ENCODE peak calls at places on chromosomes 13 and 19, in six cellular contexts. T, C, P, I, E and G are unnamed samples.
A peak's percentile ranks its signal among the peaks of the same experiment; 100 is the strongest.

GRCh38 chr19:55594996-55595530 is 4.3 kb downstream of the FIZ1 start:
- DNase-seq in E (no peak), P (no peak), I (no peak), C (no peak), T (no peak), G (no peak)

GRCh38 chr13:48437381-48437780 is 24.5 kb upstream of the LPAR6 start:
- DNase-seq in I (no peak), C (no peak), E (peak; percentile 64), T (no peak), P (no peak), G (peak; percentile 16)

GRCh38 chr19:49553451-49554271 is 25.9 kb downstream of the RCN3 start:
- DNase-seq in I (peak; percentile 84), C (no peak), T (no peak), P (no peak), E (peak; percentile 8), G (no peak)

GRCh38 chr13:42969558-42970172 is 22.4 kb downstream of the EPSTI1 start:
- DNase-seq in C (peak; percentile 70), E (no peak), T (peak; percentile 81), P (no peak), I (peak; percentile 91), G (peak; percentile 83)

GRCh38 chr19:45444318-45445041 is 20.8 kb upstream of the ERCC1 start:
- DNase-seq in C (peak; percentile 83), T (peak; percentile 95), E (no peak), I (peak; percentile 99), P (peak; percentile 72), G (peak; percentile 48)

GRCh38 chr19:49631279-49631588 is 8.7 kb downstream of the RRAS start:
- DNase-seq in P (no peak), E (no peak), C (no peak), I (no peak), T (no peak), G (no peak)

GRCh38 chr19:13963603-13964105 is 11.3 kb downstream of the DCAF15 start:
- DNase-seq in C (no peak), E (no peak), I (no peak), P (no peak), T (no peak), G (no peak)

GRCh38 chr19:48638831-48639381 is 1.7 kb upstream of the DBP start:
- DNase-seq in E (no peak), P (no peak), I (peak; percentile 45), C (no peak), T (no peak), G (no peak)

GRCh38 chr19:1906985-1907562 is 1.9 kb downstream of the ADAT3 start:
- DNase-seq in E (no peak), P (no peak), I (no peak), T (no peak), C (no peak), G (no peak)

GRCh38 chr13:39415403-39415802 is 187.6 kb downstream of the LHFPL6 start:
- DNase-seq in E (no peak), I (peak; percentile 52), T (no peak), P (no peak), C (peak; percentile 34), G (peak; percentile 83)

GRCh38 chr19:49642488-49643035 is 553 bp downstream of the SCAF1 start:
- DNase-seq in P (no peak), C (no peak), E (no peak), T (no peak), I (no peak), G (peak; percentile 37)

GRCh38 chr19:56566904-56567273 is 379 bp upstream of the ZNF470 start:
- DNase-seq in E (no peak), T (peak; percentile 42), P (peak; percentile 33), I (no peak), C (peak; percentile 38), G (peak; percentile 57)

GRCh38 chr13:41696163-41697003 is 239.0 kb downstream of the RGCC start:
- DNase-seq in C (peak; percentile 81), P (no peak), I (peak; percentile 81), E (peak; percentile 66), T (no peak), G (peak; percentile 52)

GRCh38 chr13:98954313-98954712 is 23.6 kb downstream of the DOCK9 start:
- DNase-seq in T (no peak), I (no peak), E (peak; percentile 48), C (no peak), P (no peak), G (no peak)

GRCh38 chr13:73765651-73766384 is 368.4 kb downstream of the KLF12 start:
- DNase-seq in P (no peak), T (peak; percentile 73), I (peak; percentile 42), C (peak; percentile 74), E (peak; percentile 87), G (peak; percentile 98)

GRCh38 chr19:52659013-52659412 is 20.9 kb upstream of the ZNF83 start:
- DNase-seq in I (no peak), T (no peak), C (no peak), E (no peak), P (no peak), G (no peak)

GRCh38 chr19:46841458-46842083 is 9.1 kb downstream of the AP2S1 start:
- DNase-seq in E (no peak), T (no peak), P (no peak), I (no peak), C (peak; percentile 55), G (peak; percentile 49)

GRCh38 chr19:17352608-17353280 is 15.4 kb downstream of the GTPBP3 start:
- DNase-seq in C (no peak), I (no peak), P (no peak), E (no peak), T (no peak), G (no peak)

GRCh38 chr19:6723108-6723618 is 2.7 kb upstream of the C3 start:
- DNase-seq in T (no peak), I (no peak), P (no peak), E (no peak), C (no peak), G (peak; percentile 34)

GRCh38 chr13:48236528-48237353 is 3.7 kb downstream of the ITM2B start:
- DNase-seq in I (no peak), E (no peak), C (no peak), T (no peak), P (no peak), G (peak; percentile 6)

GRCh38 chr19:39949026-39949747 is 14.8 kb upstream of the FCGBP start:
- DNase-seq in C (no peak), T (no peak), I (no peak), P (no peak), E (no peak), G (no peak)

GRCh38 chr13:51148952-51149573 is 38.0 kb upstream of the C13orf42 start:
- DNase-seq in T (no peak), C (peak; percentile 50), I (peak; percentile 59), P (no peak), E (peak; percentile 57), G (peak; percentile 90)

GRCh38 chr19:21314676-21315075 is 14.5 kb downstream of the ZNF708 start:
- DNase-seq in C (no peak), P (no peak), E (no peak), T (no peak), I (no peak), G (no peak)

GRCh38 chr19:3627351-3627723 is 747 bp upstream of the CACTIN start:
- DNase-seq in T (no peak), I (no peak), C (no peak), P (no peak), E (no peak), G (no peak)

GRCh38 chr13:107867701-107868661 is 347.4 kb downstream of the LIG4 start:
- DNase-seq in T (no peak), P (no peak), C (no peak), E (no peak), I (no peak), G (peak; percentile 75)

GRCh38 chr19:50658438-50659317 is 9.4 kb downstream of the C19orf81 start:
- DNase-seq in C (no peak), P (no peak), I (no peak), T (peak; percentile 60), E (no peak), G (peak; percentile 95)

GRCh38 chr19:1884291-1884718 is 991 bp downstream of the ABHD17A start:
- DNase-seq in P (no peak), C (no peak), I (no peak), E (no peak), T (no peak), G (no peak)

GRCh38 chr13:30998548-30999140 is 66.2 kb downstream of the TEX26 start:
- DNase-seq in E (peak; percentile 38), I (peak; percentile 21), P (no peak), C (no peak), T (no peak), G (no peak)

GRCh38 chr13:49733181-49733951 is 42.1 kb upstream of the EBPL start:
- DNase-seq in I (peak; percentile 16), P (no peak), C (no peak), E (no peak), T (no peak), G (no peak)

GRCh38 chr13:84607614-84608013 is 725.3 kb upstream of the SLITRK1 start:
- DNase-seq in C (no peak), T (no peak), E (peak; percentile 84), I (no peak), P (peak; percentile 22), G (no peak)

GRCh38 chr13:82800391-82800790 is 1081.9 kb downstream of the SLITRK1 start:
- DNase-seq in P (no peak), E (peak; percentile 18), I (no peak), C (no peak), T (no peak), G (no peak)

GRCh38 chr13:83618966-83619365 is 263.3 kb downstream of the SLITRK1 start:
- DNase-seq in P (no peak), I (no peak), E (peak; percentile 12), T (no peak), C (no peak), G (no peak)

GRCh38 chr19:18737954-18738351 is 53.2 kb downstream of the COMP start:
- DNase-seq in C (no peak), T (no peak), I (peak; percentile 62), E (no peak), P (no peak), G (no peak)

GRCh38 chr19:38685666-38686529 is 38.4 kb downstream of the ACTN4 start:
- DNase-seq in E (peak; percentile 53), P (no peak), I (peak; percentile 72), T (no peak), C (peak; percentile 86), G (peak; percentile 63)